ENCODE peak calls at places on chromosomes 5 and 9, in four cellular contexts. One of them, this sample, is unnamed.

GRCh38 chr5:105554613-105555169 is 1992.1 kb upstream of the NUDT12 start:
- DNase-seq in endothelial cell: no peak
- DNase-seq in GM12891: no peak
- DNase-seq in GM23248: no peak
- DNase-seq in this sample: no peak

GRCh38 chr5:34854459-34855174 is 15.7 kb downstream of the TTC23L start:
- DNase-seq in GM12891: no peak
- DNase-seq in endothelial cell: no peak
- DNase-seq in GM23248: peak
- DNase-seq in this sample: no peak

GRCh38 chr9:72839140-72839539 is 113.7 kb downstream of the ALDH1A1 start:
- DNase-seq in endothelial cell: no peak
- DNase-seq in GM12891: no peak
- DNase-seq in GM23248: no peak
- DNase-seq in this sample: peak

GRCh38 chr5:4018968-4019766 is 423.5 kb downstream of the IRX1 start:
- DNase-seq in GM12891: no peak
- DNase-seq in endothelial cell: no peak
- DNase-seq in GM23248: peak
- DNase-seq in this sample: peak

GRCh38 chr5:82603280-82603987 is 325.3 kb upstream of the RPS23 start:
- DNase-seq in GM23248: no peak
- DNase-seq in GM12891: no peak
- DNase-seq in endothelial cell: no peak
- DNase-seq in this sample: no peak

GRCh38 chr5:32942225-32942989 is 231.3 kb downstream of the NPR3 start:
- DNase-seq in endothelial cell: no peak
- DNase-seq in GM12891: peak
- DNase-seq in GM23248: no peak
- DNase-seq in this sample: peak

GRCh38 chr5:109316631-109317030 is 93.1 kb downstream of the PJA2 start:
- DNase-seq in GM12891: no peak
- DNase-seq in GM23248: peak
- DNase-seq in endothelial cell: no peak
- DNase-seq in this sample: peak

GRCh38 chr5:91033370-91033769 is 349.7 kb downstream of the ARRDC3 start:
- DNase-seq in GM12891: no peak
- DNase-seq in GM23248: no peak
- DNase-seq in endothelial cell: no peak
- DNase-seq in this sample: no peak

GRCh38 chr9:15856591-15856990 is 303.7 kb downstream of the CCDC171 start:
- DNase-seq in endothelial cell: no peak
- DNase-seq in GM12891: no peak
- DNase-seq in GM23248: peak
- DNase-seq in this sample: peak

GRCh38 chr9:71145179-71145578 is 23.8 kb upstream of the TRPM3 start:
- DNase-seq in GM23248: no peak
- DNase-seq in endothelial cell: peak
- DNase-seq in GM12891: no peak
- DNase-seq in this sample: peak

GRCh38 chr5:172891716-172892421 is 57.8 kb downstream of the ERGIC1 start:
- DNase-seq in endothelial cell: no peak
- DNase-seq in GM12891: no peak
- DNase-seq in GM23248: no peak
- DNase-seq in this sample: no peak

GRCh38 chr5:179610903-179611265 is 12.6 kb downstream of the HNRNPH1 start:
- DNase-seq in GM23248: no peak
- DNase-seq in endothelial cell: no peak
- DNase-seq in GM12891: no peak
- DNase-seq in this sample: no peak

GRCh38 chr5:133450311-133450710 is 162.0 kb downstream of the FSTL4 start:
- DNase-seq in GM23248: no peak
- DNase-seq in endothelial cell: no peak
- DNase-seq in GM12891: no peak
- DNase-seq in this sample: no peak

GRCh38 chr9:137982132-137982666 is 104.6 kb downstream of the CACNA1B start:
- DNase-seq in endothelial cell: no peak
- DNase-seq in GM23248: no peak
- DNase-seq in GM12891: no peak
- DNase-seq in this sample: peak

GRCh38 chr9:88605500-88606172 is 70.7 kb downstream of the NXNL2 start:
- DNase-seq in endothelial cell: no peak
- DNase-seq in GM23248: peak
- DNase-seq in GM12891: no peak
- DNase-seq in this sample: no peak

GRCh38 chr5:35087971-35088370 is 40.2 kb upstream of the AGXT2 start:
- DNase-seq in GM12891: no peak
- DNase-seq in endothelial cell: no peak
- DNase-seq in GM23248: peak
- DNase-seq in this sample: peak

GRCh38 chr9:16064701-16065230 is 511.9 kb downstream of the CCDC171 start:
- DNase-seq in endothelial cell: no peak
- DNase-seq in GM12891: no peak
- DNase-seq in GM23248: no peak
- DNase-seq in this sample: no peak

GRCh38 chr5:42241636-42242035 is 181.6 kb upstream of the GHR start:
- DNase-seq in GM23248: no peak
- DNase-seq in endothelial cell: no peak
- DNase-seq in GM12891: no peak
- DNase-seq in this sample: no peak

GRCh38 chr9:79976501-79977444 is 405.0 kb downstream of the TLE4 start:
- DNase-seq in GM12891: no peak
- DNase-seq in GM23248: no peak
- DNase-seq in endothelial cell: no peak
- DNase-seq in this sample: no peak

GRCh38 chr5:113223315-113223714 is 211.5 kb downstream of the TSSK1B start:
- DNase-seq in endothelial cell: no peak
- DNase-seq in GM23248: no peak
- DNase-seq in GM12891: no peak
- DNase-seq in this sample: no peak

GRCh38 chr9:73039253-73039915 is 86.5 kb upstream of the ALDH1A1 start:
- DNase-seq in GM12891: no peak
- DNase-seq in GM23248: peak
- DNase-seq in endothelial cell: no peak
- DNase-seq in this sample: no peak

GRCh38 chr5:151492729-151493128 is 45.3 kb downstream of the SLC36A1 start:
- DNase-seq in endothelial cell: no peak
- DNase-seq in GM23248: peak
- DNase-seq in GM12891: no peak
- DNase-seq in this sample: peak

GRCh38 chr5:139638090-139638735 is 9.9 kb upstream of the CXXC5 start:
- DNase-seq in GM12891: no peak
- DNase-seq in GM23248: peak
- DNase-seq in endothelial cell: peak
- DNase-seq in this sample: no peak

GRCh38 chr9:96169488-96169887 is 132.5 kb downstream of the HSD17B3 start:
- DNase-seq in endothelial cell: peak
- DNase-seq in GM23248: peak
- DNase-seq in GM12891: no peak
- DNase-seq in this sample: no peak